ENCODE peak calls at places on chromosomes 12 and 14, in eight cellular contexts. One of them, this sample, is unnamed.

GRCh38 chr14:74508844-74509428 is 15.4 kb downstream of the ISCA2 start:
- DNase-seq in adrenal gland: no peak
- DNase-seq in upper lobe of right lung: peak
- DNase-seq in dorsolateral prefrontal cortex: no peak
- DNase-seq in OCI-LY7: no peak
- DNase-seq in testis: no peak
- DNase-seq in AG09309: no peak
- DNase-seq in mucosa of descending colon: no peak
- DNase-seq in this sample: no peak

GRCh38 chr12:103924761-103925641 is 5.2 kb upstream of the HSP90B1 start:
- DNase-seq in adrenal gland: no peak
- DNase-seq in upper lobe of right lung: no peak
- DNase-seq in dorsolateral prefrontal cortex: no peak
- DNase-seq in OCI-LY7: no peak
- DNase-seq in testis: no peak
- DNase-seq in AG09309: peak
- DNase-seq in mucosa of descending colon: no peak
- DNase-seq in this sample: peak

GRCh38 chr12:57031228-57031670 is 14.9 kb upstream of the TAC3 start:
- DNase-seq in adrenal gland: no peak
- DNase-seq in upper lobe of right lung: no peak
- DNase-seq in dorsolateral prefrontal cortex: no peak
- DNase-seq in OCI-LY7: peak
- DNase-seq in testis: no peak
- DNase-seq in AG09309: no peak
- DNase-seq in mucosa of descending colon: no peak
- DNase-seq in this sample: no peak

GRCh38 chr14:54220122-54220691 is 176.6 kb upstream of the CDKN3 start:
- DNase-seq in adrenal gland: no peak
- DNase-seq in upper lobe of right lung: no peak
- DNase-seq in dorsolateral prefrontal cortex: no peak
- DNase-seq in OCI-LY7: no peak
- DNase-seq in testis: no peak
- DNase-seq in AG09309: no peak
- DNase-seq in mucosa of descending colon: no peak
- DNase-seq in this sample: peak

GRCh38 chr14:71582705-71583104 is 349.5 kb upstream of the RGS6 start:
- DNase-seq in adrenal gland: no peak
- DNase-seq in upper lobe of right lung: no peak
- DNase-seq in dorsolateral prefrontal cortex: no peak
- DNase-seq in OCI-LY7: no peak
- DNase-seq in testis: no peak
- DNase-seq in AG09309: no peak
- DNase-seq in mucosa of descending colon: no peak
- DNase-seq in this sample: no peak

GRCh38 chr12:26810330-26810729 is 22.7 kb downstream of the ITPR2 start:
- DNase-seq in adrenal gland: no peak
- DNase-seq in upper lobe of right lung: no peak
- DNase-seq in dorsolateral prefrontal cortex: no peak
- DNase-seq in OCI-LY7: no peak
- DNase-seq in testis: peak
- DNase-seq in AG09309: no peak
- DNase-seq in mucosa of descending colon: no peak
- DNase-seq in this sample: peak

GRCh38 chr12:54680374-54680773 is 32.2 kb upstream of the DCD start:
- DNase-seq in adrenal gland: no peak
- DNase-seq in upper lobe of right lung: no peak
- DNase-seq in dorsolateral prefrontal cortex: no peak
- DNase-seq in OCI-LY7: peak
- DNase-seq in testis: no peak
- DNase-seq in AG09309: no peak
- DNase-seq in mucosa of descending colon: no peak
- DNase-seq in this sample: no peak

GRCh38 chr12:122874081-122874480 is 21.8 kb downstream of the VPS37B start:
- DNase-seq in adrenal gland: peak
- DNase-seq in upper lobe of right lung: peak
- DNase-seq in dorsolateral prefrontal cortex: no peak
- DNase-seq in OCI-LY7: no peak
- DNase-seq in testis: no peak
- DNase-seq in AG09309: no peak
- DNase-seq in mucosa of descending colon: peak
- DNase-seq in this sample: no peak

GRCh38 chr14:30608533-30609006 is 13.5 kb upstream of the SCFD1 start:
- DNase-seq in adrenal gland: no peak
- DNase-seq in upper lobe of right lung: no peak
- DNase-seq in dorsolateral prefrontal cortex: no peak
- DNase-seq in OCI-LY7: no peak
- DNase-seq in testis: no peak
- DNase-seq in AG09309: no peak
- DNase-seq in mucosa of descending colon: no peak
- DNase-seq in this sample: peak

GRCh38 chr12:67732857-67733256 is 84.3 kb downstream of the DYRK2 start:
- DNase-seq in adrenal gland: no peak
- DNase-seq in upper lobe of right lung: no peak
- DNase-seq in dorsolateral prefrontal cortex: no peak
- DNase-seq in OCI-LY7: no peak
- DNase-seq in testis: no peak
- DNase-seq in AG09309: no peak
- DNase-seq in mucosa of descending colon: no peak
- DNase-seq in this sample: no peak

GRCh38 chr12:109462868-109463692 is 14.0 kb downstream of the KCTD10 start:
- DNase-seq in adrenal gland: peak
- DNase-seq in upper lobe of right lung: peak
- DNase-seq in dorsolateral prefrontal cortex: no peak
- DNase-seq in OCI-LY7: no peak
- DNase-seq in testis: peak
- DNase-seq in AG09309: peak
- DNase-seq in mucosa of descending colon: peak
- DNase-seq in this sample: peak

GRCh38 chr14:68607081-68607851 is 185.6 kb downstream of the ZFP36L1 start:
- DNase-seq in adrenal gland: no peak
- DNase-seq in upper lobe of right lung: peak
- DNase-seq in dorsolateral prefrontal cortex: no peak
- DNase-seq in OCI-LY7: no peak
- DNase-seq in testis: no peak
- DNase-seq in AG09309: no peak
- DNase-seq in mucosa of descending colon: peak
- DNase-seq in this sample: peak

GRCh38 chr12:121576851-121577391 is 3.9 kb downstream of the KDM2B start:
- DNase-seq in adrenal gland: no peak
- DNase-seq in upper lobe of right lung: no peak
- DNase-seq in dorsolateral prefrontal cortex: no peak
- DNase-seq in OCI-LY7: no peak
- DNase-seq in testis: no peak
- DNase-seq in AG09309: peak
- DNase-seq in mucosa of descending colon: no peak
- DNase-seq in this sample: no peak

GRCh38 chr12:12550277-12550676 is 12.4 kb downstream of the DUSP16 start:
- DNase-seq in adrenal gland: no peak
- DNase-seq in upper lobe of right lung: no peak
- DNase-seq in dorsolateral prefrontal cortex: no peak
- DNase-seq in OCI-LY7: no peak
- DNase-seq in testis: no peak
- DNase-seq in AG09309: no peak
- DNase-seq in mucosa of descending colon: no peak
- DNase-seq in this sample: no peak

GRCh38 chr12:130053641-130054040 is 108.6 kb upstream of the FZD10 start:
- DNase-seq in adrenal gland: no peak
- DNase-seq in upper lobe of right lung: peak
- DNase-seq in dorsolateral prefrontal cortex: no peak
- DNase-seq in OCI-LY7: no peak
- DNase-seq in testis: no peak
- DNase-seq in AG09309: no peak
- DNase-seq in mucosa of descending colon: no peak
- DNase-seq in this sample: no peak

GRCh38 chr12:27024291-27024690 is 1.9 kb downstream of the MED21 start:
- DNase-seq in adrenal gland: no peak
- DNase-seq in upper lobe of right lung: no peak
- DNase-seq in dorsolateral prefrontal cortex: no peak
- DNase-seq in OCI-LY7: no peak
- DNase-seq in testis: no peak
- DNase-seq in AG09309: no peak
- DNase-seq in mucosa of descending colon: no peak
- DNase-seq in this sample: no peak

GRCh38 chr14:34081576-34082136 is 130.8 kb upstream of the EGLN3 start:
- DNase-seq in adrenal gland: no peak
- DNase-seq in upper lobe of right lung: no peak
- DNase-seq in dorsolateral prefrontal cortex: no peak
- DNase-seq in OCI-LY7: no peak
- DNase-seq in testis: no peak
- DNase-seq in AG09309: no peak
- DNase-seq in mucosa of descending colon: no peak
- DNase-seq in this sample: peak

GRCh38 chr12:79983492-79983891 is 48.6 kb upstream of the PPP1R12A start:
- DNase-seq in adrenal gland: no peak
- DNase-seq in upper lobe of right lung: no peak
- DNase-seq in dorsolateral prefrontal cortex: no peak
- DNase-seq in OCI-LY7: no peak
- DNase-seq in testis: no peak
- DNase-seq in AG09309: peak
- DNase-seq in mucosa of descending colon: no peak
- DNase-seq in this sample: peak

GRCh38 chr14:89440997-89441909 is 24.2 kb upstream of the FOXN3 start:
- DNase-seq in adrenal gland: no peak
- DNase-seq in upper lobe of right lung: no peak
- DNase-seq in dorsolateral prefrontal cortex: no peak
- DNase-seq in OCI-LY7: no peak
- DNase-seq in testis: no peak
- DNase-seq in AG09309: no peak
- DNase-seq in mucosa of descending colon: no peak
- DNase-seq in this sample: no peak

GRCh38 chr14:20455355-20456300 is 602 bp downstream of the APEX1 start:
- DNase-seq in adrenal gland: no peak
- DNase-seq in upper lobe of right lung: no peak
- DNase-seq in dorsolateral prefrontal cortex: no peak
- DNase-seq in OCI-LY7: peak
- DNase-seq in testis: no peak
- DNase-seq in AG09309: peak
- DNase-seq in mucosa of descending colon: peak
- DNase-seq in this sample: peak

GRCh38 chr12:68807576-68808387 is at the start of gene MDM2:
- DNase-seq in adrenal gland: peak
- DNase-seq in upper lobe of right lung: peak
- DNase-seq in dorsolateral prefrontal cortex: peak
- DNase-seq in OCI-LY7: peak
- DNase-seq in testis: peak
- DNase-seq in AG09309: peak
- DNase-seq in mucosa of descending colon: peak
- DNase-seq in this sample: peak

GRCh38 chr12:68808388-68809189 is 612 bp downstream of the MDM2 start:
- DNase-seq in adrenal gland: peak
- DNase-seq in upper lobe of right lung: peak
- DNase-seq in dorsolateral prefrontal cortex: no peak
- DNase-seq in OCI-LY7: peak
- DNase-seq in testis: peak
- DNase-seq in AG09309: peak
- DNase-seq in mucosa of descending colon: peak
- DNase-seq in this sample: peak

GRCh38 chr12:68805592-68806120 is 2.3 kb upstream of the MDM2 start:
- DNase-seq in adrenal gland: no peak
- DNase-seq in upper lobe of right lung: no peak
- DNase-seq in dorsolateral prefrontal cortex: no peak
- DNase-seq in OCI-LY7: no peak
- DNase-seq in testis: no peak
- DNase-seq in AG09309: no peak
- DNase-seq in mucosa of descending colon: no peak
- DNase-seq in this sample: no peak

GRCh38 chr12:68804654-68805591 is 3.1 kb upstream of the MDM2 start:
- DNase-seq in adrenal gland: no peak
- DNase-seq in upper lobe of right lung: no peak
- DNase-seq in dorsolateral prefrontal cortex: no peak
- DNase-seq in OCI-LY7: no peak
- DNase-seq in testis: no peak
- DNase-seq in AG09309: no peak
- DNase-seq in mucosa of descending colon: no peak
- DNase-seq in this sample: no peak

GRCh38 chr12:68806488-68807237 is 1.3 kb upstream of the MDM2 start:
- DNase-seq in adrenal gland: no peak
- DNase-seq in upper lobe of right lung: no peak
- DNase-seq in dorsolateral prefrontal cortex: no peak
- DNase-seq in OCI-LY7: peak
- DNase-seq in testis: no peak
- DNase-seq in AG09309: no peak
- DNase-seq in mucosa of descending colon: no peak
- DNase-seq in this sample: no peak
- H3K4me3 ChIP-seq in adrenal gland: no peak
- H3K4me3 ChIP-seq in upper lobe of right lung: peak
- H3K4me3 ChIP-seq in dorsolateral prefrontal cortex: peak
- H3K4me3 ChIP-seq in OCI-LY7: peak
- H3K4me3 ChIP-seq in testis: peak
- H3K4me3 ChIP-seq in AG09309: no peak
- H3K4me3 ChIP-seq in mucosa of descending colon: no peak
- H3K4me3 ChIP-seq in this sample: no peak

GRCh38 chr14:22513066-22513812 is 75.8 kb downstream of the DAD1 start:
- DNase-seq in adrenal gland: no peak
- DNase-seq in upper lobe of right lung: no peak
- DNase-seq in dorsolateral prefrontal cortex: no peak
- DNase-seq in OCI-LY7: no peak
- DNase-seq in testis: no peak
- DNase-seq in AG09309: no peak
- DNase-seq in mucosa of descending colon: no peak
- DNase-seq in this sample: no peak
- H3K4me3 ChIP-seq in adrenal gland: no peak
- H3K4me3 ChIP-seq in upper lobe of right lung: no peak
- H3K4me3 ChIP-seq in dorsolateral prefrontal cortex: no peak
- H3K4me3 ChIP-seq in OCI-LY7: no peak
- H3K4me3 ChIP-seq in testis: no peak
- H3K4me3 ChIP-seq in AG09309: no peak
- H3K4me3 ChIP-seq in mucosa of descending colon: no peak
- H3K4me3 ChIP-seq in this sample: no peak

DNA sequence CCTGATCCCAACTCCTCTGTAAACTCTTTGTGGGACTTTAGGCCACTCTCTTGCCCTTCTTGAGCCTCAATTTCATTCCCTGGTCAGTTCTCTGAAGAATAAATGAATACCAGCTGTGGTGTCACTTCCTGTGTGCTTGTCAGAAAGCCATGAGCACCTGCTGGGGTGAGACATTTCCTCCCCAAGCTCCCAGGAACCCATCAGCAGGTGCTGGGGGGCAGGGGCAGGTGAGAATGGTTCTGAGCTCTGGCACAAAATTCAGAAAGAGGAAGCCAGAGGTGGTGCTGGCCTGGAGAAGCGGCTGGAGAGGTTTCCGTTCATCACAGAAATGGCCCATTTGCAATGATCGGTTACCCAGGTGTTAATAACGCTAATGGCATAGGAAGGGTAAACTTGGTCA is 14.9 kb downstream of the LHX5 start:
- DNase-seq in adrenal gland: no peak
- DNase-seq in upper lobe of right lung: no peak
- DNase-seq in dorsolateral prefrontal cortex: no peak
- DNase-seq in OCI-LY7: peak
- DNase-seq in testis: no peak
- DNase-seq in AG09309: no peak
- DNase-seq in mucosa of descending colon: no peak
- DNase-seq in this sample: no peak
- H3K4me3 ChIP-seq in adrenal gland: no peak
- H3K4me3 ChIP-seq in upper lobe of right lung: no peak
- H3K4me3 ChIP-seq in dorsolateral prefrontal cortex: no peak
- H3K4me3 ChIP-seq in OCI-LY7: peak
- H3K4me3 ChIP-seq in testis: no peak
- H3K4me3 ChIP-seq in AG09309: no peak
- H3K4me3 ChIP-seq in mucosa of descending colon: no peak
- H3K4me3 ChIP-seq in this sample: no peak

GRCh38 chr14:24726480-24726879 is 92.5 kb upstream of the GZMB start:
- DNase-seq in adrenal gland: no peak
- DNase-seq in upper lobe of right lung: peak
- DNase-seq in dorsolateral prefrontal cortex: no peak
- DNase-seq in OCI-LY7: no peak
- DNase-seq in testis: no peak
- DNase-seq in AG09309: no peak
- DNase-seq in mucosa of descending colon: no peak
- DNase-seq in this sample: no peak

GRCh38 chr14:24721772-24722171 is 87.8 kb upstream of the GZMB start:
- DNase-seq in adrenal gland: no peak
- DNase-seq in upper lobe of right lung: no peak
- DNase-seq in dorsolateral prefrontal cortex: no peak
- DNase-seq in OCI-LY7: no peak
- DNase-seq in testis: no peak
- DNase-seq in AG09309: no peak
- DNase-seq in mucosa of descending colon: no peak
- DNase-seq in this sample: no peak
- H3K4me3 ChIP-seq in adrenal gland: no peak
- H3K4me3 ChIP-seq in upper lobe of right lung: no peak
- H3K4me3 ChIP-seq in dorsolateral prefrontal cortex: no peak
- H3K4me3 ChIP-seq in OCI-LY7: no peak
- H3K4me3 ChIP-seq in testis: no peak
- H3K4me3 ChIP-seq in AG09309: no peak
- H3K4me3 ChIP-seq in mucosa of descending colon: no peak
- H3K4me3 ChIP-seq in this sample: no peak

This sample was measured in cardiac muscle cell.